ENCODE peak calls at places on chromosomes 7 and 10, in five cellular contexts. M is body of pancreas, A is heart left ventricle, X is testis, G is spleen. V is an unnamed sample. For H3K4me1 and H3K9me3, the result is how much of the 10 kb centered on the place peaks cover.

GRCh38 chr10:132420469-132421376 is 23.7 kb downstream of the PWWP2B start:
- DNase-seq in M (peak), A (no peak), X (no peak), G (peak), V (peak)

GRCh38 chr10:46312953-46313352 is 26.2 kb downstream of the ANTXRL start:
- DNase-seq in M (no peak), A (no peak), X (peak), G (no peak), V (peak)

GRCh38 chr7:99125505-99125865 is 18.4 kb downstream of the SMURF1 start:
- DNase-seq in M (no peak), A (no peak), X (no peak), G (no peak), V (no peak)

GRCh38 chr7:33590902-33591301 is 314.4 kb upstream of the BMPER start:
- DNase-seq in M (no peak), A (no peak), X (no peak), G (no peak), V (no peak)

GRCh38 chr7:142847353-142847752 is 7.5 kb upstream of the EPHB6 start:
- DNase-seq in M (no peak), A (no peak), X (no peak), G (no peak), V (no peak)

GRCh38 chr10:61475449-61475873 is 22.3 kb upstream of the TMEM26 start:
- DNase-seq in M (no peak), A (no peak), X (no peak), G (no peak), V (no peak)

GRCh38 chr10:28215930-28216329 is 86.9 kb downstream of the MPP7 start:
- DNase-seq in M (peak), A (no peak), X (no peak), G (no peak), V (no peak)

GRCh38 chr10:68625316-68625921 is 65.3 kb downstream of the TET1 start:
- DNase-seq in M (no peak), A (no peak), X (no peak), G (no peak), V (no peak)

GRCh38 chr7:132569884-132570614 is 6.2 kb downstream of the PLXNA4 start:
- DNase-seq in M (no peak), A (no peak), X (no peak), G (no peak), V (no peak)

GRCh38 chr7:150994141-150994837 is 3.5 kb downstream of the NOS3 start:
- DNase-seq in M (no peak), A (peak), X (peak), G (peak), V (no peak)

GRCh38 chr10:122127943-122128342 is 139.0 kb downstream of the TACC2 start:
- DNase-seq in M (no peak), A (no peak), X (no peak), G (no peak), V (peak)

GRCh38 chr7:158061031-158061630 is 526.5 kb downstream of the PTPRN2 start:
- DNase-seq in M (no peak), A (no peak), X (no peak), G (peak), V (no peak)

GRCh38 chr7:111168182-111168581 is 77.3 kb downstream of the LRRN3 start:
- DNase-seq in M (no peak), A (no peak), X (no peak), G (no peak), V (no peak)

GRCh38 chr10:12186324-12186723 is 9.4 kb downstream of the NUDT5 start:
- DNase-seq in M (no peak), A (no peak), X (no peak), G (no peak), V (no peak)

GRCh38 chr7:157751351-157751750 is 414.5 kb downstream of the DNAJB6 start:
- DNase-seq in M (no peak), A (no peak), X (no peak), G (no peak), V (no peak)

GRCh38 chr10:69842020-69842419 is 40.3 kb downstream of the COL13A1 start:
- DNase-seq in M (no peak), A (no peak), X (no peak), G (no peak), V (no peak)

GRCh38 chr7:5420841-5421625 is 2.6 kb downstream of the TNRC18 start:
- DNase-seq in M (peak), A (peak), X (no peak), G (peak), V (peak)

GRCh38 chr7:67440321-67440720 is 443.7 kb downstream of the TYW1 start:
- DNase-seq in M (no peak), A (no peak), X (no peak), G (no peak), V (no peak)

GRCh38 chr10:98307916-98308315 is 39.9 kb upstream of the LOXL4 start:
- DNase-seq in M (no peak), A (no peak), X (no peak), G (no peak), V (no peak)

GRCh38 chr7:105664816-105665525 is 83.7 kb upstream of the EFCAB10 start:
- DNase-seq in M (no peak), A (no peak), X (no peak), G (no peak), V (peak)

GRCh38 chr7:158394936-158395335 is 192.7 kb downstream of the PTPRN2 start:
- DNase-seq in M (peak), A (no peak), X (peak), G (peak), V (peak)

GRCh38 chr7:97005764-97006145 is 402 bp downstream of the DLX6 start:
- DNase-seq in M (no peak), A (no peak), X (no peak), G (no peak), V (no peak)

GRCh38 chr7:152514771-152515105 is 78.9 kb upstream of the KMT2C start:
- DNase-seq in M (no peak), A (no peak), X (no peak), G (no peak), V (no peak)

GRCh38 chr10:119539359-119539651 is 3.2 kb downstream of the RGS10 start:
- DNase-seq in M (no peak), A (no peak), X (no peak), G (no peak), V (no peak)

GRCh38 chr10:76356557-76356956 is 925.1 kb downstream of the LRMDA start:
- DNase-seq in M (no peak), A (no peak), X (no peak), G (no peak), V (no peak)

GRCh38 chr7:48708635-48709034 is 215.7 kb upstream of the CDC14C start:
- DNase-seq in M (no peak), A (no peak), X (peak), G (no peak), V (no peak)

GRCh38 chr7:47379629-47380324 is 202.1 kb downstream of the TNS3 start:
- DNase-seq in M (peak), A (peak), X (peak), G (peak), V (peak)

GRCh38 chr10:97211229-97211628 is 25.5 kb upstream of the SLIT1 start:
- DNase-seq in M (no peak), A (no peak), X (no peak), G (no peak), V (no peak)

GRCh38 chr7:95793658-95794057 is 21.3 kb downstream of the DYNC1I1 start:
- DNase-seq in M (no peak), A (no peak), X (no peak), G (no peak), V (no peak)

GRCh38 chr7:87312215-87312865 is 33.1 kb upstream of the CROT start:
- DNase-seq in M (peak), A (peak), X (peak), G (no peak), V (peak)

GRCh38 chr10:30782543-30783461 is 153.2 kb upstream of the LYZL2 start:
- DNase-seq in M (no peak), A (no peak), X (no peak), G (no peak), V (no peak)

GRCh38 chr10:26780793-26781601 is 79.8 kb downstream of the ABI1 start:
- DNase-seq in M (no peak), A (no peak), X (no peak), G (no peak), V (peak)

GRCh38 chr7:84633-85020 is 107.7 kb upstream of the FAM20C start:
- DNase-seq in M (peak), A (no peak), X (no peak), G (no peak), V (no peak)

GRCh38 chr10:109405338-109405737 is 518.0 kb downstream of the XPNPEP1 start:
- DNase-seq in M (no peak), A (no peak), X (no peak), G (no peak), V (no peak)

GRCh38 chr7:50266893-50267386 is 37.6 kb upstream of the IKZF1 start:
- DNase-seq in M (no peak), A (peak), X (no peak), G (peak), V (no peak)

GRCh38 chr7:69738396-69738889 is 140.2 kb downstream of the AUTS2 start:
- DNase-seq in M (no peak), A (no peak), X (no peak), G (no peak), V (no peak)

GRCh38 chr10:71741029-71741428 is 21.5 kb upstream of the C10orf105 start:
- DNase-seq in M (no peak), A (no peak), X (no peak), G (no peak), V (no peak)

GRCh38 chr7:76063525-76063924 is 15.6 kb downstream of the MDH2 start:
- DNase-seq in M (peak), A (peak), X (peak), G (peak), V (peak)

GRCh38 chr7:70849580-70850235 is 282.2 kb upstream of the GALNT17 start:
- DNase-seq in M (no peak), A (no peak), X (no peak), G (no peak), V (no peak)
- H3K4me1 ChIP-seq in M (under half), A (under half), X (under half), G (under half), V (under half)

DNA sequence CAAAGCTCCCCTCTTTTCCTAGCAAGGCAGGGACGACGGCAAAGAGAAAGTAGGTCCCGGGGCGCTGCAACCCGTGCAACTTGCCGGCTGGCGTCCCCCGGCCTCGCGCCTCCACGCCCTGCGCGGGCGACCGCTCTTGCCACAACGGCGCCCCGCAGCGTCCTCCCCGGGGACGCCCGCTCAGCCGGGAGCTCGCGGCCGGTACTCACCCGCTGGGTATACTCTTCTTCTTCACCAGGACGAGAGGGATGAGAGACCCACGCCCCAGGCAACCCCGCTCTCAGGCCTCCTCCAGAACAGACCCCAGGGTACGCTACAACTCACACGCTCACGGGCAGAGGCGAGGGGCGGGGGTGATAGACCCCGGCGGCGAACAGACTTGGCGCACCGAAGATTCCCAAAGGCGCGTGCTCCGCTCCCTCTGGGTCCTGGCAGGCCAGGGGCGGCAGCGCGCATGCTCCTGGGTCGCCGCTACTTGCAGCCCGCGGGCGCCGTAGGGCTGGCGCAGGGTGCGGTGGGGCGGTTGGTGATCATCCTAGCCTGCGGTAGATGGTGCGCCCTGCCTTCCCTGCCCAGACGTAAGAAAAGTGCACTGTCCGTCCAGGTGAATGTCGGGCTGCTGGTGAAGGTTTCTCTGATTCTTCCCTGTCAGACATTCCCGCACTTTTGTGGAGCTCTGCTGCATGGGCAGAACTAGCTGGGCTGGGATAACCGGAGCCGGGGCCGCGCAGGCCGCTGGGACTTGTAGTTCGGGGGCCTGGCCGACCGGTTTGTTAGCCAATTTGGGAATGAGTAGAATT is at the start of gene CC2D2B:
- DNase-seq in M (peak), A (peak), X (peak), G (peak), V (peak)
- TF ChIP-seq POLR2A in M (peak), A (peak), X (peak), G (no peak), V (peak)

GRCh38 chr7:64872351-64872750 is 30.7 kb upstream of the ZNF273 start:
- DNase-seq in M (no peak), A (no peak), X (no peak), G (no peak), V (no peak)

GRCh38 chr7:64872809-64873500 is 30.1 kb upstream of the ZNF273 start:
- DNase-seq in M (no peak), A (no peak), X (no peak), G (no peak), V (no peak)

GRCh38 chr7:64870656-64871055 is 32.4 kb upstream of the ZNF273 start:
- DNase-seq in M (no peak), A (no peak), X (no peak), G (no peak), V (no peak)

GRCh38 chr7:64869912-64870562 is 33.0 kb upstream of the ZNF273 start:
- DNase-seq in M (no peak), A (no peak), X (no peak), G (no peak), V (peak)

DNA sequence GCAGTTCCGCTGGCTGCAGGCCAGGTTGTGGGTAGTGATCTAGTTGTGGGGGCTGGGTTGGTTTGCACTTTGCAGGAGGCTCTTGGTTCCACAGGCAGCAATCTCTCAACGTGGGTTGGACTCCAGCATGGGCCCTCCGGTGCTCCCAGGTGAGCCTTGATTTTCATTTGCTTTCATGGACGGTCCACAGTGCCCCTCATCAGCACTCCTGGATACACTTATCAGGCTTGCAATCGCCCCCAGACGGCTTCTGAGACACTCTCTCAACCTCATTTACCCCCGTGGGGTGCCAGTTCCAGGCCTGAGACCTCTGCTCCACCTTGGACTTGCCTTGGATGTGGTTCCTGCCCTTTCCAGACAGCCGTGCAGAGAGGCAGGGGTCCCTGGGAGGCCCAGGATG is 31.3 kb upstream of the ZNF273 start:
- DNase-seq in M (no peak), A (no peak), X (no peak), G (no peak), V (no peak)
- H3K9me3 ChIP-seq in M (under half), A (under half), X (under half), G (under half), V (under half)

GRCh38 chr7:44383566-44383965 is 58.2 kb upstream of the CAMK2B start:
- DNase-seq in M (peak), A (no peak), X (peak), G (peak), V (no peak)

GRCh38 chr7:44384586-44385383 is 59.4 kb upstream of the CAMK2B start:
- DNase-seq in M (peak), A (no peak), X (peak), G (peak), V (peak)

GRCh38 chr7:44381494-44382220 is 56.3 kb upstream of the CAMK2B start:
- DNase-seq in M (peak), A (no peak), X (no peak), G (peak), V (peak)

GRCh38 chr7:44380831-44381493 is 55.6 kb upstream of the CAMK2B start:
- DNase-seq in M (peak), A (no peak), X (no peak), G (peak), V (no peak)

GRCh38 chr7:44382459-44383300 is 57.3 kb upstream of the CAMK2B start:
- DNase-seq in M (peak), A (no peak), X (peak), G (peak), V (no peak)
- H3K4me1 ChIP-seq in M (under half), A (under half), X (under half), G (under half), V (under half)

GRCh38 chr10:66390926-66391325 is 534.9 kb upstream of the LRRTM3 start:
- DNase-seq in M (no peak), A (no peak), X (no peak), G (no peak), V (no peak)
- TF ChIP-seq POLR2A in M (no peak), A (no peak), X (no peak), G (no peak), V (no peak)

DNA sequence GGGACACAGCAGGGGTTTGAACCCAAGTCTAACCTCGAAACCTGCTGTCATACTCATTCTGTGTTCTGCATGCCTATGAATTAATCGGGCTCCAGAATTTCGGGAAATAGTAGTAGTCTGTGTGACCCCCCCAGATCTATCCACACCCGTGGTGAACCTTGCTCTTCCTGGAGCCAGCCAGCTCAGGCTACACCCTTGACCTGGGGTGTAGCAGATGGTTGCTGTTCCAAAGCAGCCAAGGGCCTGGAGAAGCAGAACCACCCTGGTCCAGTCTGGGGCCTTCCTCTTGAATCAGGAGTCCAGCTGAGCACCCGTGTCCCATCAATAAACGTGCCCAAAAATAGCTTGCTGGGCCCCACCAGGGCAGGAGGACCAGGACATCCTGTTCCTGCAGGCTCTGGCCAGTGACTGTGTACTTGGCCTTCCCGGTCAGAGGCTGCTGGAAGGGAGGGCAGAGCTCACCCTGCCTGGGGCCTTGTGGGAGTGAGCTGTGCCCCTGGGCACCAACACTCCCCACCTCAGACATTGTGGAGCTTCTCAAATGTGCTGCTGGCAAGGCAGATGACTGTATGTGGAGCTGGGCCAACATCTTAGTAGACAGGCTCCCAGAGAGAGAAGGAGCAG is 101.2 kb upstream of the ZNF716 start:
- DNase-seq in M (no peak), A (no peak), X (no peak), G (no peak), V (peak)
- H3K9me3 ChIP-seq in M (under half), A (under half), X (under half), G (under half), V (under half)

GRCh38 chr10:44873156-44873555 is 38.0 kb upstream of the TMEM72 start:
- DNase-seq in M (no peak), A (no peak), X (peak), G (no peak), V (no peak)
- H3K4me1 ChIP-seq in M (under half), A (under half), X (under half), G (under half), V (under half)

GRCh38 chr10:84333864-84334451 is 5.6 kb downstream of the CCSER2 start:
- DNase-seq in M (no peak), A (no peak), X (no peak), G (no peak), V (no peak)

GRCh38 chr10:84329094-84329611 is 764 bp downstream of the CCSER2 start:
- DNase-seq in M (no peak), A (no peak), X (peak), G (peak), V (no peak)

GRCh38 chr10:84329986-84330651 is 1.7 kb downstream of the CCSER2 start:
- DNase-seq in M (no peak), A (no peak), X (no peak), G (no peak), V (no peak)

GRCh38 chr10:84331091-84331490 is 2.7 kb downstream of the CCSER2 start:
- DNase-seq in M (no peak), A (no peak), X (no peak), G (no peak), V (no peak)

GRCh38 chr10:84328303-84329093 is at the start of gene CCSER2:
- DNase-seq in M (peak), A (peak), X (peak), G (peak), V (peak)
- TF ChIP-seq POLR2A in M (peak), A (peak), X (peak), G (no peak), V (peak)

GRCh38 chr7:57415326-57415725 is 34.7 kb upstream of the ZNF716 start:
- DNase-seq in M (no peak), A (no peak), X (no peak), G (peak), V (no peak)

GRCh38 chr7:57414415-57414814 is 35.6 kb upstream of the ZNF716 start:
- DNase-seq in M (no peak), A (peak), X (no peak), G (peak), V (no peak)

GRCh38 chr7:57414852-57415251 is 35.1 kb upstream of the ZNF716 start:
- DNase-seq in M (no peak), A (no peak), X (no peak), G (peak), V (no peak)

GRCh38 chr7:57416601-57417358 is 33.2 kb upstream of the ZNF716 start:
- DNase-seq in M (no peak), A (no peak), X (no peak), G (peak), V (peak)

DNA sequence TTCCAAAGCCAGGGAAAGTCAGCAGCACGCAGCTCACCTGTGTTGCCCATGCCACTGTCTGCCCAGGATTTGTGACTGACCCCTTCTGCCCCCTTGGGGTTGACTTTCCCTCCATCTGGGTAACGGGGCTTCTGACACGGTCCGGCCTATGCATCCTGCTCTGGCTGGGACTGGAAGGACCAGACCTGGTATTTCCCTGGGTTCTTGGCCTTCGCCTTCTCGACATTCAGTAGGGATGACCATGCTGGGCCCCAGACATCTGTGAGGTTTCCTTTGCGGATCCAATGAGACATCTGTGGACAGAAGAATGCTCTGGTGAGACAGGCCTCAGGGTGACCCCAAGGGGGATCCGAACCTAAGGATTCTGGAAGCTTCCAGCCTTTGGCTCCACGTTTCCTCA is 34.2 kb upstream of the ZNF716 start:
- DNase-seq in M (no peak), A (no peak), X (no peak), G (peak), V (no peak)
- H3K9me3 ChIP-seq in M (under half), A (under half), X (under half), G (under half), V (under half)